ENCODE peak calls at places on chromosomes 7 and 10, in four cellular contexts. L, K, O and C are unnamed samples.

GRCh38 chr7:82904871-82905270 is 257.8 kb downstream of the PCLO start:
- DNase-seq in K (no peak), L (no peak), O (no peak), C (no peak)

GRCh38 chr7:115178831-115179230 is 256.9 kb downstream of the MDFIC start:
- DNase-seq in L (no peak), K (no peak), O (no peak), C (no peak)

GRCh38 chr7:78607099-78607498 is 808.5 kb downstream of the PHTF2 start:
- DNase-seq in K (peak; percentile 23), O (no peak), L (no peak), C (no peak)

GRCh38 chr10:31745612-31746376 is 182.8 kb downstream of the ARHGAP12 start:
- DNase-seq in K (no peak), L (no peak), O (no peak), C (no peak)

GRCh38 chr7:129779602-129780256 is 168.2 kb downstream of the NRF1 start:
- DNase-seq in L (no peak), O (peak; percentile 14), K (no peak), C (peak; percentile 31)

GRCh38 chr7:38284553-38284952 is 11.1 kb upstream of the TARP start:
- DNase-seq in L (no peak), K (no peak), O (no peak), C (no peak)

GRCh38 chr7:30796105-30796869 is 25.1 kb downstream of the MINDY4 start:
- DNase-seq in K (no peak), L (no peak), O (no peak), C (no peak)

GRCh38 chr10:48306870-48307531 is 524 bp downstream of the MAPK8 start:
- DNase-seq in L (peak; percentile 61), O (peak; percentile 71), K (peak; percentile 68), C (peak; percentile 76)

GRCh38 chr7:134254311-134254710 is 62.4 kb downstream of the SLC35B4 start:
- DNase-seq in L (no peak), O (no peak), K (no peak), C (no peak)

GRCh38 chr7:69961396-69961795 is 363.1 kb downstream of the AUTS2 start:
- DNase-seq in L (no peak), O (no peak), K (no peak), C (no peak)

GRCh38 chr7:120054376-120055100 is 218.4 kb upstream of the KCND2 start:
- DNase-seq in K (no peak), L (no peak), O (no peak), C (no peak)

GRCh38 chr10:24251547-24251946 is 42.6 kb downstream of the KIAA1217 start:
- DNase-seq in L (no peak), K (peak; percentile 25), O (no peak), C (no peak)
- H3K27ac ChIP-seq in L (no peak overlapping the region), K (peak overlapping the region; percentile 50), O (no peak overlapping the region), C (no peak overlapping the region)

GRCh38 chr10:121308046-121308445 is 290.2 kb downstream of the FGFR2 start:
- DNase-seq in L (no peak), O (no peak), K (no peak), C (no peak)
- H3K4me1 ChIP-seq in L (no peaks in the 10 kb centered on the region), O (no peaks in the 10 kb centered on the region), K (peaks cover 28% of the 10 kb centered on the region), C (no peaks in the 10 kb centered on the region)

GRCh38 chr7:92763636-92764423 is 72.5 kb downstream of the CDK6 start:
- DNase-seq in L (no peak), K (no peak), O (no peak), C (no peak)
- H3K27ac ChIP-seq in L (no peak overlapping the region), K (no peak overlapping the region), O (no peak overlapping the region), C (no peak overlapping the region)

GRCh38 chr10:119301397-119301796 is 94.0 kb downstream of the GRK5 start:
- DNase-seq in L (no peak), K (no peak), O (peak; percentile 34), C (peak; percentile 26)

GRCh38 chr10:119299531-119299930 is 92.2 kb downstream of the GRK5 start:
- DNase-seq in L (no peak), K (peak; percentile 46), O (no peak), C (no peak)

GRCh38 chr10:119298788-119299187 is 91.4 kb downstream of the GRK5 start:
- DNase-seq in K (no peak), L (no peak), O (no peak), C (no peak)

GRCh38 chr10:119296703-119297102 is 89.3 kb downstream of the GRK5 start:
- DNase-seq in O (no peak), L (no peak), K (peak; percentile 97), C (no peak)

DNA sequence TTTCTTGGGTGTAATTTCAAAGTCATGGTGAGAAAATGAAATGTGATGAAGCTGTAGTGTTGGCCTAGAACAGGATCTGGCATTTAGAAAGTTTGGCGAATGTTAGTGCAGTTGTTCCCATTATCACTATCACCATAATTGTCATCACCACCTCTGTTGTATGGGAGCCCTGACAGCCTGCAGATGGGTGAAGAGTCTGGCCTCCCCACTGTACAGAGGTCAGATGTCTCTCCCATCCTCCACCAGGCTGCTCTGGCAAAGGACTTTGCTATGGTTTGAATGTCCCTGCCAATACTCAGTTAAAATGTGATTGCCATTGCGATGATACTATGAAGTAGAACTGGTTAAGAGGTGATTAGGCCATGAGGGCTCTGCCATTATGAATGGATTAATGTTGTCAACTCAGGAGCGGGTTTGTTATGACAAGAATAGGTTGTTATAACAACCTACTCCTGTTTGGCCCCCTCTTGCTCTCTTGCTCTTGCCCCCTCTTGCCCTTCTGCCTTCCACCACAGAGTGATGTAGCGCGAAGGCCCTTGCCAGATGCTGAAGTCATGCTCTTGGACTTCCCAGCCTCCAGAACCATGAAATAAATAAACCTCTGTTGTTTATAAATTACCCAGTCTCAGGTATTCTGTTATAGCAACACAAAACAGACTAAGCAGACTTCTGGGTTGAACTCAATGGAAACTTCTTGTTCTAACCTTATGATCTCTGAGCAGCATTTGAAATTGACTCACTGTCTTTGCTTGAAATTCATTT is 90.0 kb downstream of the GRK5 start:
- DNase-seq in O (no peak), K (no peak), L (no peak), C (no peak)
- H3K4me1 ChIP-seq in O (peaks cover 32% of the 10 kb centered on the region), K (peaks cover 68% of the 10 kb centered on the region), L (no peaks in the 10 kb centered on the region), C (peaks cover 50% of the 10 kb centered on the region)

DNA sequence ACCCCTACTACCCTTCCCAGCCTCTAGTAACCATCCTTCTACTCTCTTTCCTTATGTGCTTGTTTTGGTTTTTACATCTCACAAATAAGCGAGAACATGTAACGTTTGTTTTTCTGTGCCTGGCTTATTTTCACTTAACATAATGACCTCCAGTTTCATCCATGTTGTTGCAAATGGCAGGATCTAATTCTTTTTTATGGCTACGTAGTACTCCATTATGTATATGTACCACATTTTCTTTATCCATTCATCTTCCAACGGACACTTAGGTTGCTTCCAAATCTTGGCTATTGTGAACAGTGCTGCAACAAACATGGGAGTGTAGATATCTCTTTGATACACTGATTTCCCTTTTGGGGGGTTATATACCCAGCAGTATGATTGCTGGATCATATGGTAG is 33.6 kb upstream of the SLC26A4 start:
- DNase-seq in O (no peak), L (no peak), K (no peak), C (no peak)
- H3K27ac ChIP-seq in O (no peak overlapping the region), L (no peak overlapping the region), K (no peak overlapping the region), C (no peak overlapping the region)